ENCODE peak calls at places on chromosomes 12 and 14, in seven cellular contexts. H is heart right ventricle, K is HepG2, I is lower lobe of right lung, J is stomach, W is uterus, G is lung. Y is an unnamed sample. For H3K4me1, the result is how much of the 10 kb centered on the place peaks cover.

GRCh38 chr14:71553779-71554178 is 378.4 kb upstream of the RGS6 start:
- DNase-seq in H (no peak), K (peak), I (no peak), J (no peak), W (no peak), G (no peak), Y (no peak)

GRCh38 chr14:36162267-36162666 is 14.3 kb downstream of the PTCSC3 start:
- DNase-seq in H (no peak), K (no peak), I (no peak), J (no peak), W (no peak), G (no peak), Y (no peak)

GRCh38 chr12:75961878-75962277 is 69.7 kb downstream of the PHLDA1 start:
- DNase-seq in H (no peak), K (no peak), I (no peak), J (no peak), W (no peak), G (no peak), Y (no peak)

GRCh38 chr12:48985475-48985897 is 7.4 kb downstream of the WNT1 start:
- DNase-seq in H (peak), K (no peak), I (no peak), J (no peak), W (no peak), G (no peak), Y (peak)

GRCh38 chr12:70759161-70759918 is 122.1 kb upstream of the PTPRB start:
- DNase-seq in H (no peak), K (no peak), I (no peak), J (no peak), W (no peak), G (no peak), Y (no peak)

GRCh38 chr12:38201461-38202276 is 114.9 kb upstream of the ALG10B start:
- DNase-seq in H (no peak), K (no peak), I (no peak), J (no peak), W (no peak), G (no peak), Y (no peak)

GRCh38 chr12:44677724-44678123 is 198.4 kb downstream of the NELL2 start:
- DNase-seq in H (no peak), K (no peak), I (no peak), J (no peak), W (no peak), G (no peak), Y (no peak)

GRCh38 chr14:34699873-34700621 is 14.3 kb downstream of the CFL2 start:
- DNase-seq in H (no peak), K (peak), I (no peak), J (no peak), W (no peak), G (no peak), Y (no peak)

GRCh38 chr14:42192659-42193425 is 586.2 kb downstream of the LRFN5 start:
- DNase-seq in H (no peak), K (no peak), I (no peak), J (no peak), W (no peak), G (no peak), Y (no peak)

GRCh38 chr14:101721951-101722661 is 39.4 kb upstream of the PPP2R5C start:
- DNase-seq in H (peak), K (peak), I (no peak), J (peak), W (peak), G (peak), Y (no peak)

GRCh38 chr14:78798757-78799156 is 628.6 kb downstream of the NRXN3 start:
- DNase-seq in H (no peak), K (no peak), I (no peak), J (no peak), W (no peak), G (no peak), Y (no peak)

GRCh38 chr14:100291305-100292075 is 14.8 kb downstream of the SLC25A29 start:
- DNase-seq in H (no peak), K (no peak), I (no peak), J (no peak), W (peak), G (no peak), Y (no peak)

GRCh38 chr12:43501705-43502104 is 50.3 kb downstream of the ADAMTS20 start:
- DNase-seq in H (no peak), K (peak), I (no peak), J (no peak), W (no peak), G (no peak), Y (no peak)
- TF ChIP-seq CTCF in H (no peak), K (peak), I (no peak), J (no peak), W (no peak), G (no peak), Y (no peak)

GRCh38 chr12:62701492-62701891 is 233.5 kb downstream of the PPM1H start:
- DNase-seq in H (no peak), K (peak), I (no peak), J (no peak), W (no peak), G (no peak), Y (no peak)
- H3K4me1 ChIP-seq in H (under half), K (under half), I (under half), J (under half), W (under half), G (under half), Y (under half)

GRCh38 chr14:88128811-88129210 is 123.9 kb downstream of the GPR65 start:
- DNase-seq in H (no peak), K (no peak), I (peak), J (no peak), W (no peak), G (no peak), Y (no peak)

GRCh38 chr14:88129306-88130056 is 124.5 kb downstream of the GPR65 start:
- DNase-seq in H (peak), K (no peak), I (no peak), J (no peak), W (no peak), G (peak), Y (no peak)

GRCh38 chr14:88130057-88130432 is 125.1 kb downstream of the GPR65 start:
- DNase-seq in H (no peak), K (no peak), I (no peak), J (no peak), W (no peak), G (no peak), Y (no peak)
- H3K4me3 ChIP-seq in H (no peak), K (no peak), I (no peak), J (no peak), W (no peak), G (no peak), Y (no peak)

GRCh38 chr12:54360717-54361456 is 3.4 kb downstream of the GPR84 start:
- DNase-seq in H (peak), K (peak), I (peak), J (peak), W (peak), G (peak), Y (peak)
- TF ChIP-seq CTCF in H (peak), K (peak), I (peak), J (peak), W (peak), G (peak), Y (peak)

Y was measured in ascending aorta.